ENCODE peak calls at places on chromosome 16, in seven cellular contexts. B, X, Q, J, O, U and Z are unnamed samples.

GRCh38 chr16:3503513-3503912 is 2.7 kb downstream of the CLUAP1 start:
- DNase-seq in O (peak), X (peak), Q (no peak), J (no peak), B (peak), U (no peak), Z (no peak)

GRCh38 chr16:85822145-85822544 is 22.6 kb downstream of the COX4I1 start:
- DNase-seq in X (no peak), U (no peak), O (no peak), B (no peak), J (no peak), Q (no peak), Z (no peak)

GRCh38 chr16:1333149-1333812 is at the start of gene BAIAP3:
- DNase-seq in Q (peak), U (no peak), X (peak), J (no peak), O (peak), B (peak), Z (peak)

GRCh38 chr16:81896902-81897301 is 114.4 kb downstream of the SDR42E1 start:
- DNase-seq in U (peak), O (no peak), J (no peak), Q (no peak), X (no peak), B (no peak), Z (no peak)

GRCh38 chr16:48862087-48862532 is 252.1 kb upstream of the N4BP1 start:
- DNase-seq in Q (no peak), O (no peak), B (no peak), U (peak), J (peak), X (peak), Z (no peak)

GRCh38 chr16:85136705-85137322 is 24.5 kb upstream of the CIBAR2 start:
- DNase-seq in J (peak), O (no peak), B (no peak), X (no peak), Q (no peak), U (peak), Z (no peak)

GRCh38 chr16:30567991-30568638 is 3.4 kb downstream of the ZNF688 start:
- DNase-seq in J (no peak), B (peak), Q (no peak), O (peak), X (peak), U (peak), Z (no peak)

GRCh38 chr16:88831838-88832237 is 20.1 kb upstream of the APRT start:
- DNase-seq in X (peak), B (no peak), O (no peak), Q (no peak), U (no peak), J (no peak), Z (no peak)

GRCh38 chr16:29943846-29944669 is 17.8 kb upstream of the TMEM219 start:
- DNase-seq in O (peak), U (peak), J (peak), B (no peak), X (peak), Q (no peak), Z (no peak)

GRCh38 chr16:160691-161190 is 5.0 kb upstream of the HBM start:
- DNase-seq in U (no peak), X (no peak), J (no peak), B (no peak), O (no peak), Q (no peak), Z (no peak)

GRCh38 chr16:3789375-3790067 is 72.2 kb upstream of the TRAP1 start:
- DNase-seq in B (no peak), Q (no peak), J (no peak), O (no peak), U (no peak), X (no peak), Z (no peak)

GRCh38 chr16:56354746-56355145 is 70.6 kb downstream of the AMFR start:
- DNase-seq in U (no peak), J (no peak), O (no peak), X (no peak), B (no peak), Q (no peak), Z (peak)

GRCh38 chr16:23351360-23351759 is 49.3 kb downstream of the SCNN1B start:
- DNase-seq in Q (no peak), J (no peak), O (no peak), X (no peak), U (no peak), B (no peak), Z (no peak)

GRCh38 chr16:17793354-17793753 is 322.6 kb upstream of the XYLT1 start:
- DNase-seq in Q (no peak), U (no peak), X (no peak), B (no peak), O (no peak), J (no peak), Z (no peak)

GRCh38 chr16:2692251-2692947 is 10.1 kb downstream of the KCTD5 start:
- DNase-seq in B (no peak), O (no peak), U (peak), Q (no peak), X (no peak), J (no peak), Z (no peak)

GRCh38 chr16:68668266-68668665 is 23.2 kb downstream of the CDH3 start:
- DNase-seq in X (peak), U (no peak), B (peak), O (no peak), J (no peak), Q (no peak), Z (no peak)

GRCh38 chr16:87416826-87417471 is 24.8 kb downstream of the MAP1LC3B start:
- DNase-seq in X (peak), U (peak), O (peak), J (peak), Q (no peak), B (no peak), Z (no peak)

GRCh38 chr16:66228791-66229190 is 137.7 kb upstream of the CDH5 start:
- DNase-seq in U (peak), B (no peak), O (no peak), Q (no peak), X (no peak), J (no peak), Z (no peak)

GRCh38 chr16:87016056-87016455 is 301.1 kb downstream of the C16orf95 start:
- DNase-seq in U (no peak), O (no peak), J (no peak), B (no peak), X (no peak), Q (no peak), Z (no peak)

GRCh38 chr16:53055603-53056527 is 1.1 kb downstream of the CHD9 start:
- DNase-seq in O (peak), U (peak), B (peak), J (no peak), X (peak), Q (no peak), Z (no peak)

GRCh38 chr16:58306327-58306726 is 11.5 kb upstream of the PRSS54 start:
- DNase-seq in U (peak), B (peak), J (peak), O (peak), X (peak), Q (peak), Z (peak)

GRCh38 chr16:3454093-3454492 is 10.6 kb downstream of the NAA60 start:
- DNase-seq in B (no peak), U (no peak), Q (no peak), J (no peak), X (peak), O (no peak), Z (no peak)

GRCh38 chr16:72042157-72042660 is 12.1 kb upstream of the HP start:
- DNase-seq in B (no peak), O (no peak), U (peak), Q (no peak), X (no peak), J (peak), Z (no peak)

GRCh38 chr16:88811850-88812736 is at the start of gene APRT:
- DNase-seq in J (peak), B (peak), U (peak), X (peak), O (peak), Q (peak), Z (peak)

GRCh38 chr16:87391324-87391949 is 699 bp upstream of the MAP1LC3B start:
- DNase-seq in X (no peak), J (peak), Q (peak), O (no peak), B (no peak), U (no peak), Z (no peak)

GRCh38 chr16:29819506-29819905 is 756 bp upstream of the MVP start:
- DNase-seq in B (no peak), X (peak), Q (no peak), J (peak), U (no peak), O (no peak), Z (no peak)

GRCh38 chr16:88957456-88957767 is 19.6 kb downstream of the CBFA2T3 start:
- DNase-seq in J (no peak), U (no peak), Q (no peak), B (no peak), X (no peak), O (no peak), Z (no peak)

GRCh38 chr16:12455287-12455798 is 348.3 kb downstream of the CPPED1 start:
- DNase-seq in X (peak), U (peak), J (peak), Q (peak), B (peak), O (peak), Z (peak)

GRCh38 chr16:88780100-88781062 is 4.6 kb downstream of the PIEZO1 start:
- DNase-seq in Q (no peak), U (no peak), J (no peak), X (no peak), B (no peak), O (peak), Z (no peak)

GRCh38 chr16:30769379-30770089 is 7.4 kb downstream of the RNF40 start:
- DNase-seq in X (no peak), J (peak), Q (no peak), O (no peak), U (no peak), B (no peak), Z (no peak)